ENCODE peak calls at places on chromosomes 7 and 10, in five cellular contexts. M, E, A, W and R are unnamed samples.

GRCh38 chr7:132406039-132406438 is 170.2 kb downstream of the PLXNA4 start:
- DNase-seq in M (no peak), E (no peak), A (no peak), W (no peak), R (no peak)

GRCh38 chr10:18159596-18159995 is 19.4 kb downstream of the CACNB2 start:
- DNase-seq in M (no peak), E (no peak), A (no peak), W (no peak), R (no peak)

GRCh38 chr10:93718937-93719725 is 16.7 kb upstream of the FRA10AC1 start:
- DNase-seq in M (peak), E (peak), A (no peak), W (no peak), R (peak)

GRCh38 chr7:22730921-22731654 is 4.1 kb downstream of the IL6 start:
- DNase-seq in M (no peak), E (peak), A (no peak), W (no peak), R (no peak)

GRCh38 chr10:12389154-12389734 is 39.9 kb downstream of the CAMK1D start:
- DNase-seq in M (no peak), E (no peak), A (no peak), W (no peak), R (no peak)

GRCh38 chr7:691361-692045 is 35.0 kb upstream of the DNAAF5 start:
- DNase-seq in M (no peak), E (no peak), A (no peak), W (peak), R (no peak)

GRCh38 chr7:151686016-151686766 is 166.5 kb upstream of the RHEB start:
- DNase-seq in M (no peak), E (peak), A (no peak), W (peak), R (no peak)

GRCh38 chr7:27142562-27143021 is 889 bp downstream of the HOXA5 start:
- DNase-seq in M (no peak), E (no peak), A (no peak), W (no peak), R (no peak)

GRCh38 chr7:3294432-3295100 is 6.5 kb upstream of the SDK1 start:
- DNase-seq in M (peak), E (no peak), A (no peak), W (no peak), R (no peak)

GRCh38 chr7:41447106-41448042 is 255.5 kb downstream of the INHBA start:
- DNase-seq in M (no peak), E (peak), A (no peak), W (no peak), R (no peak)

GRCh38 chr7:40186586-40186985 is 51.8 kb downstream of the SUGCT start:
- DNase-seq in M (peak), E (no peak), A (no peak), W (no peak), R (no peak)

GRCh38 chr7:30184804-30185487 is 50.2 kb downstream of the MTURN start:
- DNase-seq in M (no peak), E (peak), A (no peak), W (peak), R (no peak)

GRCh38 chr10:87546221-87546620 is 41.5 kb downstream of the MINPP1 start:
- DNase-seq in M (no peak), E (peak), A (no peak), W (no peak), R (no peak)

GRCh38 chr7:112104153-112104552 is 102.0 kb downstream of the DOCK4 start:
- DNase-seq in M (no peak), E (peak), A (no peak), W (no peak), R (no peak)

GRCh38 chr10:62620491-62620890 is 184.0 kb upstream of the ADO start:
- DNase-seq in M (no peak), E (no peak), A (no peak), W (no peak), R (no peak)

GRCh38 chr10:59027975-59028640 is 148.3 kb upstream of the PHYHIPL start:
- DNase-seq in M (no peak), E (peak), A (no peak), W (no peak), R (no peak)

GRCh38 chr10:64394744-64395143 is 873.5 kb downstream of the REEP3 start:
- DNase-seq in M (no peak), E (no peak), A (no peak), W (no peak), R (no peak)

GRCh38 chr10:93071674-93072224 is 1.9 kb upstream of the CYP26A1 start:
- DNase-seq in M (peak), E (peak), A (no peak), W (no peak), R (peak)

GRCh38 chr10:35079763-35080162 is 10.4 kb downstream of the CUL2 start:
- DNase-seq in M (no peak), E (peak), A (no peak), W (no peak), R (no peak)

GRCh38 chr7:34059551-34059840 is 154.2 kb downstream of the BMPER start:
- DNase-seq in M (no peak), E (no peak), A (no peak), W (no peak), R (no peak)

GRCh38 chr10:123678376-123678775 is 12.2 kb downstream of the GPR26 start:
- DNase-seq in M (peak), E (no peak), A (no peak), W (peak), R (no peak)

GRCh38 chr7:116806046-116806944 is 56.1 kb upstream of the CAPZA2 start:
- DNase-seq in M (no peak), E (no peak), A (no peak), W (no peak), R (no peak)

GRCh38 chr7:128869138-128869943 is 6.7 kb downstream of the ATP6V1F start:
- DNase-seq in M (peak), E (peak), A (peak), W (peak), R (peak)
- TF ChIP-seq CTCF in M (no peak), E (peak), A (no peak), W (peak), R (no peak)

DNA sequence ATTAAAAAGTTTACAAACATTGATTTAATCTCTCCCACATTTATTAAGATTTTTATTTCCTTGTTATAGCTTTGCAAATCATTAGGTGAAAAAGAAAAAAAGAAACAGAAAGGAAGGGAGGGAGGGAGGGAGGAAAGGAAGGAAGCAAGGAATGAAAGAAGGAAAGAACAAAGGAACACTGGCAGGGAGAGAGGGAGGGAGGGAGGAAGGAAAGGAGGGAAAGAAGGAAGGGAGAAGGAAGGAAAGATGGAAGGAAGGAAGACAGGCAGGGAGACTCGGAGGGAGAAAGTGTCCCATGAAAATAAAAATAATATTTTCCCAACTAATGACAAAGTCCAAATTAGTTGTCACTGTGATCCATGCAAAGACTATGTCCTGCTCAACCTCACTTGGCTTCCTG is 6.3 kb upstream of the ITGA8 start:
- DNase-seq in M (no peak), E (no peak), A (no peak), W (no peak), R (no peak)
- TF ChIP-seq CTCF in M (no peak), E (no peak), A (no peak), W (no peak), R (no peak)

GRCh38 chr10:114356786-114357588 is 47.3 kb downstream of the AFAP1L2 start:
- DNase-seq in M (no peak), E (peak), A (no peak), W (no peak), R (no peak)
- TF ChIP-seq CTCF in M (no peak), E (no peak), A (no peak), W (no peak), R (no peak)

DNA sequence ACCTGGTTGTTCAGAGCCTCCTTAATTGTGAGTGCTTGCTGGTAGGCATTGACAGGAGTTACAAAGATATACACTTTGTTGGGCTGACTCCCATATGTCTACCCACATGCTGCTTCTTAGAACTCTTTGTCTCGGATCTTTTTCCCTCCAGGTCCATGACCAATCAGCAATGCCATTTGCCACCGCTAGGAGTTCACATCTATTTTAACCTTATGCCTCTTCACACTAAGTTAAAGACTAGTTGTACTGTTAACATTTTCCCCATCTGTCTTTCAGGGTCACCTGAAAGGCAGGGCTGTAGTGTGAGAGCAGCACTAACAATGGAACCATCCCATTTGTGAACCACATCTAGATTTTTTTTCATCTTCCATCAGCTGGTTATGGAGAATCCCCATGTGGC is 226.7 kb upstream of the NPY start:
- DNase-seq in M (peak), E (no peak), A (no peak), W (no peak), R (no peak)
- TF ChIP-seq CTCF in M (peak), E (no peak), A (no peak), W (no peak), R (no peak)

GRCh38 chr10:95518455-95519131 is 42.6 kb downstream of the SORBS1 start:
- DNase-seq in M (no peak), E (no peak), A (no peak), W (no peak), R (no peak)

GRCh38 chr10:95516774-95517373 is 44.3 kb downstream of the SORBS1 start:
- DNase-seq in M (no peak), E (no peak), A (no peak), W (no peak), R (no peak)

GRCh38 chr10:95517536-95518454 is 43.4 kb downstream of the SORBS1 start:
- DNase-seq in M (no peak), E (peak), A (no peak), W (no peak), R (no peak)

GRCh38 chr10:95513941-95514392 is 47.2 kb downstream of the SORBS1 start:
- DNase-seq in M (no peak), E (peak), A (no peak), W (peak), R (no peak)

GRCh38 chr10:95519132-95519487 is 42.1 kb downstream of the SORBS1 start:
- DNase-seq in M (no peak), E (no peak), A (no peak), W (no peak), R (no peak)
- TF ChIP-seq CTCF in M (no peak), E (no peak), A (no peak), W (no peak), R (no peak)

DNA sequence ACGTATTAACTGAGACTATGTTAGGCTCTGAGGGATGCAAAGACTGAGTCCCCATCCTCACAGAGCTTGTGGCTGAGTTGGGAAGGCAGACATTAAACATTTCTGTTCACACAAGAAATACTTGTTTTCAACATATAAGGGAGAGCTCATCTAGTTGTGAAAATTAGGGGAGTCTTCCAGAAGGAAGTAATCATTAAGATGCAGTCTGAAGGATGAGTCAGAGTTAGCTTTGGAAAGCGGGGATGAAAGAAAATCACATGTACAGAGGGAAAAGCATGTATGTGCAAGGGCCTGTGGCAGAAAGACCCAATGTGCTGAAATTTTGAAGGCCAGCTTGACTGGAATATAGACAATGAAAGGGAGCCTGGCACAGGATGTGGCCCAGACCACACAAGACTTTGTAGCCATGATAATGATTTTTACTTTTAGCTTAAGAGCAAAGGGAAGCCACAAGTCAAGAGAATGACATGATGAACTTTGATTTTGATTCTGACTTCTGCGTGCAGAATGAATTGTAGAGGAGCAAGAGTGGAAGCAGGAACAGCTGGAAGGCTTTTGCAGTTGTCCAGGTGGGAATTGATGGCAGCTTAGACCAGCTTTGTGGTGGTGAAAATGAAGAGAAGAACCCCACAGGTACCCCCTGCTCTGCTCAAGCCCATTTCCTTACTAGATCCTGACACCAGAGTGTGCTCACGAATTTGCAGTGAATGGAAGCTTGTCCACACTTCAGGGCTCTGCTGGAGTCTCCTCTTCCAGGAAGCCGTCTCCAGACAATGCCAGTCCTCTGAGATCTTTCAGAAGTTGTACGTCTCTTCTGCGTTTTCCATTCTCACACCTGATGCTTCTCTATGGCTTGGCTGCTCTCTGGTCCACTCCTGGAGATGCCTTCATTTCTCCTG is 115.6 kb downstream of the ATXN7L1 start:
- DNase-seq in M (no peak), E (peak), A (no peak), W (no peak), R (no peak)
- TF ChIP-seq CTCF in M (peak), E (no peak), A (no peak), W (no peak), R (no peak)

DNA sequence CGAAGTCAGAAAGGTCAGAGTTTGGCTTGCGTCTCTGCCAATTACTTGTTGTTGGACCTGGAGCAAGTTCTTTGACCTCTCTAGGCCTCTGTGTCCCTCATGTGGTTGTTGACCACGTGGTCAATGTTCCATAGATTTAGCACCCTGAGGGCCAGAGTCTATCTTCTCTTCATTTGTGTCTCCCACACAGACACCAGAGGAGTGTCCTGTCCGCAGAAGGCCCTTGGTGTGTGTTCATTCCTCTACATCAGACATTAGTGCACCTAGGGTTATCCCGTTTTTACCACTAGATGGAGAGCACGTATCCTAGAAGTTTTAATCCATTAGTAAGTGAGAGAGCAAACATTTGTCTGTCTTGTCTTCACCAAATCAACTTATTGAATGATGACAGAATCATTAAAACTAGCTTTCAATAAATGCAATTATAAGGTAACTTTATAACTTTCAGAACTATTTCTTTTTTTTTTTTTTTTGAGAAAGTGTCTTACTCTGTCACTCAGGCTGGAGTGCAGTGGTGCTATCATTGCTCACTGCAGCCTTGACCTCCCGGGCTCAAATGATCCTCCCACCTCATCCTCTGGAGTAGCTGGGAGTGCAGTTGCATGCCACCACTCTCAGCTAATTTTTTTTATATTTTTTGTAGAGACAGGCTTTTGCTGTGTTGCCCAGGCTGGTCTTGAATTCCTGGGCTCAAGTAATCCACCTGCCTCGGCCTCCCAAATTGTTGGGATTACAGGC is 122.5 kb upstream of the ANKRD1 start:
- DNase-seq in M (peak), E (peak), A (no peak), W (no peak), R (no peak)
- TF ChIP-seq CTCF in M (peak), E (peak), A (no peak), W (no peak), R (no peak)

GRCh38 chr10:80199828-80200227 is 5.5 kb downstream of the ANXA11 start:
- DNase-seq in M (peak), E (peak), A (no peak), W (no peak), R (no peak)
- TF ChIP-seq CTCF in M (no peak), E (no peak), A (no peak), W (no peak), R (no peak)

GRCh38 chr10:99682752-99683151 is 23.4 kb downstream of the ENTPD7 start:
- DNase-seq in M (peak), E (no peak), A (no peak), W (no peak), R (no peak)
- TF ChIP-seq CTCF in M (peak), E (no peak), A (no peak), W (no peak), R (no peak)